ENCODE peak calls at places on chromosomes 11 and 22, in seven cellular contexts. One of them, this sample, is unnamed.

GRCh38 chr11:73235236-73235786 is 17.2 kb downstream of the P2RY2 start:
- DNase-seq in mesenchymal stem cell: peak
- DNase-seq in A172: no peak
- DNase-seq in activated T-cell treated with anti-CD3 and anti-CD28 coated beads for 1 hour: no peak
- DNase-seq in IMR-90: peak
- DNase-seq in GM12865: no peak
- DNase-seq in MM.1S: no peak
- DNase-seq in this sample: peak

GRCh38 chr11:134938212-134938611 is 526.2 kb upstream of the B3GAT1 start:
- DNase-seq in mesenchymal stem cell: no peak
- DNase-seq in A172: no peak
- DNase-seq in activated T-cell treated with anti-CD3 and anti-CD28 coated beads for 1 hour: no peak
- DNase-seq in IMR-90: no peak
- DNase-seq in GM12865: no peak
- DNase-seq in MM.1S: no peak
- DNase-seq in this sample: no peak

GRCh38 chr22:42997577-42997976 is 17.4 kb downstream of the PACSIN2 start:
- DNase-seq in mesenchymal stem cell: peak
- DNase-seq in A172: no peak
- DNase-seq in activated T-cell treated with anti-CD3 and anti-CD28 coated beads for 1 hour: no peak
- DNase-seq in IMR-90: no peak
- DNase-seq in GM12865: no peak
- DNase-seq in MM.1S: no peak
- DNase-seq in this sample: no peak

GRCh38 chr11:93542753-93543246 is 391 bp downstream of the SMCO4 start:
- DNase-seq in mesenchymal stem cell: no peak
- DNase-seq in A172: no peak
- DNase-seq in activated T-cell treated with anti-CD3 and anti-CD28 coated beads for 1 hour: no peak
- DNase-seq in IMR-90: no peak
- DNase-seq in GM12865: no peak
- DNase-seq in MM.1S: peak
- DNase-seq in this sample: no peak

GRCh38 chr22:25692965-25693565 is 48.9 kb upstream of the MYO18B start:
- DNase-seq in mesenchymal stem cell: no peak
- DNase-seq in A172: no peak
- DNase-seq in activated T-cell treated with anti-CD3 and anti-CD28 coated beads for 1 hour: no peak
- DNase-seq in IMR-90: no peak
- DNase-seq in GM12865: no peak
- DNase-seq in MM.1S: no peak
- DNase-seq in this sample: no peak

GRCh38 chr22:48055827-48056226 is 1293.4 kb downstream of the TBC1D22A start:
- DNase-seq in mesenchymal stem cell: no peak
- DNase-seq in A172: peak
- DNase-seq in activated T-cell treated with anti-CD3 and anti-CD28 coated beads for 1 hour: no peak
- DNase-seq in IMR-90: no peak
- DNase-seq in GM12865: no peak
- DNase-seq in MM.1S: no peak
- DNase-seq in this sample: no peak

GRCh38 chr22:19568337-19569311 is 44.4 kb upstream of the CLDN5 start:
- DNase-seq in mesenchymal stem cell: peak
- DNase-seq in A172: peak
- DNase-seq in activated T-cell treated with anti-CD3 and anti-CD28 coated beads for 1 hour: no peak
- DNase-seq in IMR-90: peak
- DNase-seq in GM12865: no peak
- DNase-seq in MM.1S: no peak
- DNase-seq in this sample: no peak

GRCh38 chr22:33380789-33381530 is 322.8 kb upstream of the SYN3 start:
- DNase-seq in mesenchymal stem cell: peak
- DNase-seq in A172: peak
- DNase-seq in activated T-cell treated with anti-CD3 and anti-CD28 coated beads for 1 hour: no peak
- DNase-seq in IMR-90: peak
- DNase-seq in GM12865: peak
- DNase-seq in MM.1S: no peak
- DNase-seq in this sample: no peak

GRCh38 chr22:48358886-48359612 is 1468.6 kb downstream of the BRD1 start:
- DNase-seq in mesenchymal stem cell: no peak
- DNase-seq in A172: no peak
- DNase-seq in activated T-cell treated with anti-CD3 and anti-CD28 coated beads for 1 hour: no peak
- DNase-seq in IMR-90: no peak
- DNase-seq in GM12865: no peak
- DNase-seq in MM.1S: no peak
- DNase-seq in this sample: no peak

GRCh38 chr22:21714784-21715183 is 20.8 kb downstream of the YPEL1 start:
- DNase-seq in mesenchymal stem cell: no peak
- DNase-seq in A172: no peak
- DNase-seq in activated T-cell treated with anti-CD3 and anti-CD28 coated beads for 1 hour: no peak
- DNase-seq in IMR-90: peak
- DNase-seq in GM12865: no peak
- DNase-seq in MM.1S: no peak
- DNase-seq in this sample: no peak